ENCODE peak calls at places on chromosome 15, in four cellular contexts. S is PC-3, N is left ventricle myocardium inferior, U is transverse colon. O is an unnamed sample.

GRCh38 chr15:32908135-32908801 is 190.5 kb downstream of the GREM1 start:
- DNase-seq in S (no peak), N (no peak), U (peak; percentile 15), O (no peak)

GRCh38 chr15:47294765-47295259 is 422.5 kb upstream of the SEMA6D start:
- DNase-seq in S (no peak), N (no peak), U (no peak), O (no peak)

GRCh38 chr15:79078763-79079395 is 11.7 kb downstream of the RASGRF1 start:
- DNase-seq in S (no peak), N (no peak), U (no peak), O (no peak)

GRCh38 chr15:66503780-66504562 is 684 bp downstream of the RPL4 start:
- DNase-seq in S (no peak), N (no peak), U (no peak), O (no peak)

GRCh38 chr15:75397494-75397893 is 29.1 kb upstream of the MAN2C1 start:
- DNase-seq in S (no peak), N (no peak), U (no peak), O (peak; percentile 4)

GRCh38 chr15:83435782-83436181 is 11.4 kb upstream of the SH3GL3 start:
- DNase-seq in S (peak; percentile 24), N (no peak), U (no peak), O (no peak)

GRCh38 chr15:91116379-91117067 is 16.5 kb downstream of the SV2B start:
- DNase-seq in S (no peak), N (no peak), U (no peak), O (peak; percentile 69)

GRCh38 chr15:49627407-49627877 is 6.6 kb downstream of the DTWD1 start:
- DNase-seq in S (peak; percentile 85), N (no peak), U (no peak), O (peak; percentile 91)

GRCh38 chr15:89785064-89785770 is 9.1 kb downstream of the MESP2 start:
- DNase-seq in S (peak; percentile 51), N (no peak), U (peak; percentile 87), O (no peak)

GRCh38 chr15:88376574-88377174 is 90.5 kb downstream of the MRPL46 start:
- DNase-seq in S (no peak), N (no peak), U (no peak), O (no peak)

GRCh38 chr15:88661766-88662556 is 23.1 kb downstream of the ISG20 start:
- DNase-seq in S (no peak), N (no peak), U (no peak), O (no peak)

GRCh38 chr15:71290002-71290401 is 174.7 kb downstream of the THSD4 start:
- DNase-seq in S (no peak), N (no peak), U (no peak), O (peak; percentile 34)

GRCh38 chr15:99401971-99402732 is 150.9 kb downstream of the LRRC28 start:
- DNase-seq in S (no peak), N (no peak), U (no peak), O (no peak)

GRCh38 chr15:64991536-64992135 is 1.9 kb upstream of the SPG21 start:
- DNase-seq in S (no peak), N (peak; percentile 43), U (no peak), O (no peak)

GRCh38 chr15:57923750-57924149 is 141.8 kb downstream of the ALDH1A2 start:
- DNase-seq in S (no peak), N (no peak), U (peak; percentile 38), O (no peak)

GRCh38 chr15:68644996-68645395 is 66.2 kb downstream of the CORO2B start:
- DNase-seq in S (no peak), N (no peak), U (no peak), O (no peak)

GRCh38 chr15:71707230-71708051 is 102.9 kb upstream of the NR2E3 start:
- DNase-seq in S (no peak), N (no peak), U (no peak), O (no peak)

GRCh38 chr15:55031732-55032131 is 165.0 kb downstream of the RSL24D1 start:
- DNase-seq in S (no peak), N (no peak), U (no peak), O (no peak)

GRCh38 chr15:66388576-66388975 is 1.9 kb downstream of the MAP2K1 start:
- DNase-seq in S (no peak), N (no peak), U (no peak), O (no peak)

GRCh38 chr15:99906356-99906755 is 173.1 kb upstream of the LYSMD4 start:
- DNase-seq in S (no peak), N (no peak), U (no peak), O (no peak)

GRCh38 chr15:61228025-61228901 is 839 bp downstream of the RORA start:
- DNase-seq in S (peak; percentile 10), N (peak; percentile 17), U (no peak), O (no peak)

DNA sequence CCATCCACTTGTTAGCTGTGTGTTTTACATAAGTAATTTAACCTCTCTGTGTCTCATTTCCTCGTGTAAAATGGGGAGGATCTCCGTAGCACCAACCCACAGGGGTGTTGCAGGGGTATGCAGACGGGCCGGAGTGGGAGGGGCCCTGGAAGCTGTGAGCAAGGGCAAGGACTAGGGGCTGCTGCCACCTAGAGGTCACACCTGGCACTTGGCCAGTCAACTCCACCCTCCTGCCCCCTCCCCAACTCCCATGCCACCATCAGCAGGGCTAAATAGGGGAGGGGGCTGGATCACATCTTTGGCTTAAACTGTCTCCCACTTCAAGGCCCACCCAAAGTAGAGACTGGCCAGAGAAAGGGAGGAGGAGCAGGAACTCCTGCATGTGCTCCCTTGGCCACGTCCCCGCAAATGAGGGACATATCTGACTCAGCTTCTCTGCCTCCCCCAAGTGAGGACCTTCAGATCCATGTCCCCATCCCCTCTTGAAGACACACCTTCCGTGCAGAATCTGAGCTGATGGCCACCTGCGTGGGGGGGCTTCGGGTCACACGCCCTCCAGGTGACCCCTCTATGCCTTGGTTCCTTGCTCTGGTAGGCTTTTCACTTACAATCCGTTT is 2.6 kb downstream of the CCDC9B start:
- DNase-seq in S (peak; percentile 73), N (peak; percentile 79), U (peak; percentile 81), O (no peak)
- H3K4me3 ChIP-seq in S (peak overlapping the region; percentile 75), N (peak overlapping the region; percentile 72), U (no peak overlapping the region), O (no peak overlapping the region)

GRCh38 chr15:101773496-101774100 is 29.7 kb upstream of the OR4F6 start:
- DNase-seq in S (peak; percentile 19), N (no peak), U (peak; percentile 23), O (peak; percentile 16)
- TF ChIP-seq CTCF in S (peak; percentile 34), N (peak; percentile 45), U (peak; percentile 34), O (peak; percentile 64)

GRCh38 chr15:74025436-74025835 is 30.9 kb downstream of the PML start:
- DNase-seq in S (no peak), N (no peak), U (no peak), O (no peak)

GRCh38 chr15:74024687-74025086 is 30.2 kb downstream of the PML start:
- DNase-seq in S (no peak), N (no peak), U (no peak), O (no peak)

GRCh38 chr15:74027688-74028087 is 33.2 kb downstream of the PML start:
- DNase-seq in S (no peak), N (no peak), U (no peak), O (no peak)

GRCh38 chr15:74032046-74032445 is 37.5 kb downstream of the PML start:
- DNase-seq in S (no peak), N (no peak), U (no peak), O (no peak)

DNA sequence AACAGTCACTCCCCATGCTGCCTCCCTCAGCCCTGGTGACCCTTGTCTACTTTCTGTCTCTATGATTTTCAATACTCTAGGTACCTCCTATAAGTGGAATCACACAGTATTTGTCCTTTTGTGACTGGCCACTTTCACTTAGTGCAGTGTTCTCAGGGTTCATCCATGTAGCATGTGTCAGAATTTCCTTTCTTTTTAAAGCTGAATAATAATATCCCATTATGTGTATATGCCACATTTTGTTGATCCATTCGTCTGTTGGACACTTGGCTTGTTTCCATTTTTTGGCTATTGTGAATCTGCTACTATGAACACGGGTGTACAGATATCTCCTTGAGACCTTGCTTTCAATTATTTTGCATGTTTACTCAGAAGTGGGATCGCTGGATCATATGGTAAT is 34.1 kb downstream of the PML start:
- DNase-seq in S (no peak), N (no peak), U (no peak), O (no peak)
- H3K36me3 ChIP-seq in S (peaks cover 7% of the 10 kb centered on the region), N (peaks cover 65% of the 10 kb centered on the region), U (peaks cover 22% of the 10 kb centered on the region), O (peaks cover 23% of the 10 kb centered on the region)

DNA sequence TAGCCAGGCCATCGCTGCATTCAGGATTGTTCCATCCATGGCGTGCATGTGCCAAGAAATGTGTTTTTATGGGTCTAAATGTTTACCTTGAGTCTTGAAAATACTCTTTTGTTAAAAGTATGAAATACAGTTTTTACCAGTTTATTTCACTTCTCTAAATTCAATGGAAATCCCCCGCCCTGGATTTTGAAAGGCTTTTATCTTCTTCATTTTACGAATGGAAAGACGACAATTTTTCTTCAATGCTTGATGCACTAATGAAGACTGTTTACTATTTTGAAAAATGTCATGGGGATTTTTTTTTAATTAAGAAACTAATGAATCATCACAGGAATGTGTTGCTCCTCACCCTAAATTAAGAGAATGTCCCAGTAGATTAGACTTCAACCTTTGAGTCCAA is 83.5 kb downstream of the FAM81A start:
- DNase-seq in S (no peak), N (no peak), U (no peak), O (no peak)
- H3K4me3 ChIP-seq in S (no peak overlapping the region), N (no peak overlapping the region), U (no peak overlapping the region), O (no peak overlapping the region)

O was measured in bronchial epithelial cell.